ENCODE peak calls at places on chromosomes 2 and 18, in seven cellular contexts. C is right atrium auricular region; J is CD8-positive, alpha-beta T cell; O is MM.1S; F is kidney; Y is HFF-Myc; W is fibroblast of pulmonary artery. I is an unnamed sample.

GRCh38 chr18:62336618-62337017 is 11.5 kb downstream of the TNFRSF11A start:
- DNase-seq in F (no peak), J (no peak), O (no peak), W (no peak), Y (peak), C (no peak), I (no peak)

GRCh38 chr2:227161947-227162346 is 2.1 kb downstream of the COL4A4 start:
- DNase-seq in J (no peak), O (no peak), Y (no peak), C (no peak), F (no peak), W (no peak), I (no peak)

GRCh38 chr2:18639756-18640453 is 50.5 kb upstream of the NT5C1B start:
- DNase-seq in W (no peak), J (no peak), O (no peak), C (no peak), Y (no peak), F (no peak), I (no peak)

GRCh38 chr2:100887039-100887578 is 67.2 kb downstream of the NPAS2 start:
- DNase-seq in W (no peak), O (no peak), C (no peak), F (no peak), Y (no peak), J (no peak), I (no peak)

GRCh38 chr2:130996658-130997057 is 96.6 kb downstream of the FAM168B start:
- DNase-seq in F (no peak), C (no peak), O (no peak), J (no peak), W (no peak), Y (no peak), I (no peak)

GRCh38 chr2:145644820-145645302 is 1124.9 kb upstream of the ZEB2 start:
- DNase-seq in W (peak), C (no peak), J (no peak), O (peak), Y (no peak), F (no peak), I (peak)

GRCh38 chr2:42102606-42103450 is 55.0 kb downstream of the PKDCC start:
- DNase-seq in C (no peak), F (peak), O (no peak), W (no peak), J (no peak), Y (no peak), I (no peak)

GRCh38 chr2:46252891-46253659 is 44.1 kb upstream of the EPAS1 start:
- DNase-seq in W (peak), J (no peak), F (no peak), Y (no peak), O (peak), C (no peak), I (no peak)

GRCh38 chr2:102187191-102188150 is 648 bp downstream of the IL1RL2 start:
- DNase-seq in J (peak), F (peak), W (peak), O (no peak), Y (no peak), C (peak), I (no peak)

GRCh38 chr2:9199716-9200633 is 6.6 kb upstream of the ASAP2 start:
- DNase-seq in J (no peak), F (no peak), O (no peak), W (peak), Y (no peak), C (peak), I (no peak)

GRCh38 chr2:165745916-165746315 is 48.1 kb downstream of the GALNT3 start:
- DNase-seq in Y (no peak), J (no peak), O (no peak), C (no peak), W (peak), F (no peak), I (no peak)

GRCh38 chr18:58466636-58467205 is 162.2 kb downstream of the ALPK2 start:
- DNase-seq in C (no peak), J (no peak), O (no peak), Y (no peak), W (no peak), F (no peak), I (no peak)

GRCh38 chr2:46294185-46294836 is 2.9 kb upstream of the EPAS1 start:
- DNase-seq in Y (no peak), C (peak), F (no peak), O (peak), J (peak), W (peak), I (no peak)

GRCh38 chr2:170739507-170740046 is 24.4 kb downstream of the SP5 start:
- DNase-seq in C (no peak), W (no peak), O (no peak), F (no peak), J (no peak), Y (no peak), I (no peak)

GRCh38 chr2:99729104-99729503 is 239.3 kb upstream of the REV1 start:
- DNase-seq in Y (peak), J (no peak), F (no peak), O (no peak), C (no peak), W (peak), I (no peak)

GRCh38 chr18:26911840-26912239 is 46.3 kb upstream of the AQP4 start:
- DNase-seq in F (no peak), C (no peak), O (no peak), Y (no peak), J (no peak), W (no peak), I (no peak)

GRCh38 chr2:11121823-11122155 is 33.5 kb upstream of the SLC66A3 start:
- DNase-seq in F (no peak), Y (no peak), J (no peak), C (no peak), W (no peak), O (no peak), I (no peak)

GRCh38 chr2:240398711-240399267 is 36.7 kb upstream of the GPC1 start:
- DNase-seq in O (no peak), W (no peak), J (no peak), F (peak), Y (no peak), C (no peak), I (no peak)

GRCh38 chr2:67240507-67240906 is 156.6 kb upstream of the ETAA1 start:
- DNase-seq in J (no peak), Y (no peak), C (no peak), O (no peak), W (peak), F (no peak), I (no peak)

GRCh38 chr2:157497603-157498314 is 53.9 kb upstream of the CYTIP start:
- DNase-seq in W (peak), F (no peak), Y (peak), O (peak), J (no peak), C (no peak), I (no peak)

GRCh38 chr18:61334951-61335736 is 1.9 kb downstream of the CDH20 start:
- DNase-seq in J (no peak), O (no peak), W (no peak), C (no peak), F (no peak), Y (no peak), I (no peak)

GRCh38 chr18:61333271-61333745 is at the start of gene CDH20:
- DNase-seq in J (no peak), C (no peak), F (no peak), Y (no peak), O (no peak), W (no peak), I (no peak)

GRCh38 chr18:61334491-61334850 is 1.2 kb downstream of the CDH20 start:
- DNase-seq in F (no peak), Y (no peak), C (no peak), J (no peak), O (no peak), W (no peak), I (no peak)

GRCh38 chr18:61335737-61336555 is 2.7 kb downstream of the CDH20 start:
- DNase-seq in Y (no peak), J (no peak), C (no peak), O (no peak), F (no peak), W (no peak), I (no peak)

DNA sequence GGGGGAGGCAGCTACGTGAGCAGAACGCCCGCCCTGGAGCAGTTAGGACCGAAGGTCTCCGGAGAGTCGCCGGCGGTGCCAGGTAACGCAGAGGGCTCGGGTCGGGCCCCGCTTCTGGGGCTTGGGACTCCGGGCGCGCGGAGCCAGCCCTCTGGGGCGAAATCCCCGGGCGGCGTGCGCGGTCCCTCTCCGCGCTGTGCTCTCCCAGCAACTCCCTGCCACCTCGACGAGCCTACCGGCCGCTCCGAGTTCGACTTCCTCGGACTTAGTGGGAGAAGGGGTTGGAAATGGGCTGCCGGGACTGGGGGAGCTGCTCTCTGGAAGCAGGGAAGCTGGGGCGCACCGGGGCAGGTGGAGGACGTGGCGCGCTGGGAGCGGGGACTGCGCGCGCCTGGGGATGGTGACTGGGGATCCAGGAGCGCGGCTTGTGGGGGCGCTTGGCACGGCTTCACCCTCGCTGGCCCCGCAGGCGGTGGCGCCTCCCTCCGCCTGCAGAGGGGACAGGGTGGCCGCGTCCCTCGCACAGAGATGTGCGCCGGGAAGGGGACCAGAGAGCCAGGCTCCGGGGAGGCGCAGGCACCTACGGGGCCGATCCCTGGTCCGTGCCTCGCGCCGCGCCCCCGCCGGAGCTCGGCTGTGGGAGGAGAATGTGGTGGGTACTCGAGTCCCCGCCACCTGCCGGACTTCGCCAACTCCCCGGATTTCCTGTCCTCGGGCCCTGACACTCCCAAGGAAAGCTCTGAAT is 688 bp downstream of the CDH20 start:
- DNase-seq in O (no peak), F (peak), C (no peak), J (no peak), W (no peak), Y (no peak), I (no peak)
- TF ChIP-seq CTCF in O (no peak), F (no peak), C (no peak), J (no peak), W (no peak), Y (no peak), I (no peak)

DNA sequence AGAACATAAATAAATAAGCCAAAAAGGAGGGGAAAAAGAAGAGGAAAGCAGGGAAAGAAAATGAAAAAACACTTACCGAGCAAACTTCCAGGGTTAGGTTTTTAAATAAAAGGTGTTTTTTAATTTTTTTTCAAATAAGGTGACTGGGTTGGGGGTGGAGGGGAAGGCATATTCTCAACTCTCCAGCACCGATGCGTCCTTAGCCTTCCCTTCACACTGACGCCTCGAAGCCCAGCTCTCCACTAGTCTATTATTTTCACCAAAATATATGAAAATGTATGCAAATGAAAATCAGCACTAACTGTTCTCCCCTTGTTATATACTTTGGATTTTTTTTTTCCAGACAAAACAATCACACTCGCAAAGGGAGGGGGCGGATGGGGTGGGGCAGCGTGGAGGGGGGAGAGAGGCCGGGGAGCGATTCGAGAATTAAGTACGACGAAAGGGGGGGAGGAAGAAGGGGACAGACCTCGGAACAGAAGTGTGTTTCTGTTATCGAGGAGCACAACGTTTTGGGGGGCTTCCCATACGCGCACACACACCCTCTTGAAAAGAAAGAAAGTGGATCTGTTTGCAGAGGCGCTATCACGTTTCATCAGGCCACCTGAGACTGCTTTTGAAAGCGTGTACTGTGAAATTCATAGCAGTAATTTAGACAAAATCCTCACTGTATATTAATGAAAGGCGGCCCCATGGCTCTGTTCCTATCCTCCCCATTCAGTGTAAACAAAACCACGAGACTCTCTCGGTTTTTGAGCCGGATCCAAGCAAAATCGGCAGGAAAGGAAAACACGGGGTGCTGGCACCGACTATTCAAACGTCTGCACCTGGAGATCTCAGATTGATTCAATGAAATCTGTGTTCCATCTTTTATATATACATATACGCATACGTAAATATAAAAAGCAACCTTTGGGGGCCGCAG is 2.4 kb upstream of the POU3F3 start:
- DNase-seq in W (no peak), F (no peak), C (no peak), O (no peak), J (no peak), Y (no peak), I (no peak)
- H3K4me3 ChIP-seq in W (no peak), F (peak), C (no peak), O (peak), J (peak), Y (no peak), I (no peak)

GRCh38 chr18:21241224-21242131 is 554 bp upstream of the GREB1L start:
- DNase-seq in J (no peak), F (no peak), C (no peak), W (no peak), Y (no peak), O (no peak), I (no peak)

GRCh38 chr18:21243041-21243431 is 1.0 kb downstream of the GREB1L start:
- DNase-seq in F (no peak), O (no peak), Y (no peak), J (no peak), W (no peak), C (no peak), I (no peak)

DNA sequence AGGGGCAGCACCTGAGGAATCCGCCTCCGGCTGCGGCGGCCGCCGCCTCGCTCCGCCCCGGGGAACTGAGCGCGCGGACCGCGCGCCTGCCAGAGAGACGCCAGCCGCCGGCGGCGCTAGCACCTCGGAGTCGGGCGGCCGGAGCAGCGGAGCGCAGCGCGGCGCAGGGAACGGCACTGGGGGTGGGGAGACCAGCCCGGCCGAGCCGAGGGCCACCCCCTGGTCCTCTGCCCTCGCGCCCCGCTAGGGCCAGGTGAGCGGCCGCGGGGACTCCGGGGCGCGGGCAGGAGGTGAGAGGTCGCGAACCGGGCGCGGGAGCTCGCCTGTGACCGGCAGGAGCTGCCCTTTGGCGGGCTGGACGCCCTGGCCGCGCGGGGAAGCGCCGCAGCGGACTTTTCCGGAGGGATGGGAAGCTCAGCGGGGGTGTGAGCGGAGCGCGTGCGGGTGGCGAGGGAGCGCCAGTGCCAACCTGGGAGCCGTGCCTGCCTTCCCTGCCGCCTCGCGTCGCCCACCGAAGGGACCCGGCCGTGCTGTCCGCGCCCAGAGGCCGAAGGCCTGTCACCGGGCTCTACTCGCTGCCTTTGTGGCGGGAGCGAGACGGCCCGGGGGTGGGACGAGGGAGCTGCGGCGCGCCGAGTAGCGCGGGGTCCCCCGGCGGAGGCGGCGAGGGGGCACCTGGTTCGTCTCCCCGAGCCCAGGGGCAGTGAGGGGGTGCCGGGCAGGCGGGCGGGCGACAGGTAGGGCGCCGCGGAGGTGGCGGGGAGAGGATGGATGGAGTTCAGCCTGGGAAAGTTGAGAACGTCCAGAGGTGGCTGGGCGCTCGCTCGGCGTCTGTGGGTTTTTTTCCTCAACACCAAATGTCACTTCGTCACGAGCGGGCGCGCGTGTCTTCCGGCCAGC is at the start of gene GREB1L:
- DNase-seq in F (peak), Y (no peak), J (no peak), O (peak), W (peak), C (no peak), I (no peak)
- TF ChIP-seq CTCF in F (no peak), Y (no peak), J (no peak), O (peak), W (no peak), C (peak), I (no peak)

GRCh38 chr2:86281066-86281700 is 56.2 kb downstream of the REEP1 start:
- DNase-seq in C (no peak), Y (no peak), O (no peak), F (no peak), J (no peak), W (no peak), I (no peak)
- H3K4me3 ChIP-seq in C (no peak), Y (no peak), O (no peak), F (no peak), J (no peak), W (no peak), I (no peak)

I was measured in GM12864.